ENCODE peak calls at places on chromosomes 5 and 9, in six cellular contexts. Z, G, A, Q, D and W are unnamed samples.

GRCh38 chr5:66113160-66113559 is 30.9 kb upstream of the SREK1 start:
- DNase-seq in Z (peak; percentile 84), G (peak; percentile 64), A (no peak), Q (no peak), D (no peak), W (peak; percentile 62)

GRCh38 chr9:136140966-136141365 is 22.3 kb upstream of the TMEM250 start:
- DNase-seq in Z (no peak), G (no peak), A (no peak), Q (no peak), D (no peak), W (no peak)

GRCh38 chr5:97124335-97124734 is 18.1 kb downstream of the LIX1 start:
- DNase-seq in Z (no peak), G (no peak), A (no peak), Q (no peak), D (no peak), W (peak; percentile 59)

GRCh38 chr9:26262431-26262830 is 584.2 kb upstream of the TUSC1 start:
- DNase-seq in Z (peak; percentile 19), G (no peak), A (no peak), Q (no peak), D (no peak), W (peak; percentile 35)

GRCh38 chr5:160926428-160926827 is 74.4 kb upstream of the ATP10B start:
- DNase-seq in Z (no peak), G (peak; percentile 43), A (no peak), Q (no peak), D (peak; percentile 17), W (no peak)

GRCh38 chr5:151449836-151450235 is 2.4 kb downstream of the SLC36A1 start:
- DNase-seq in Z (no peak), G (no peak), A (no peak), Q (no peak), D (no peak), W (no peak)

GRCh38 chr5:174444791-174445190 is 279.6 kb upstream of the MSX2 start:
- DNase-seq in Z (no peak), G (no peak), A (no peak), Q (no peak), D (no peak), W (no peak)

GRCh38 chr9:129570450-129571297 is 50.2 kb downstream of the C9orf50 start:
- DNase-seq in Z (peak; percentile 97), G (peak; percentile 82), A (peak; percentile 68), Q (no peak), D (no peak), W (peak; percentile 80)

GRCh38 chr5:135365281-135365680 is 33.8 kb downstream of the MACROH2A1 start:
- DNase-seq in Z (no peak), G (no peak), A (no peak), Q (no peak), D (no peak), W (no peak)

GRCh38 chr5:73615085-73615484 is 10.9 kb upstream of the ARHGEF28 start:
- DNase-seq in Z (no peak), G (peak; percentile 87), A (no peak), Q (no peak), D (no peak), W (peak; percentile 92)

GRCh38 chr5:114305402-114306207 is 56.3 kb upstream of the KCNN2 start:
- DNase-seq in Z (peak; percentile 10), G (no peak), A (peak; percentile 55), Q (peak; percentile 46), D (peak; percentile 64), W (peak; percentile 5)

GRCh38 chr5:175246242-175246891 is 197.6 kb downstream of the DRD1 start:
- DNase-seq in Z (peak; percentile 94), G (peak; percentile 70), A (no peak), Q (no peak), D (no peak), W (peak; percentile 72)

GRCh38 chr5:78593465-78593864 is 55.1 kb downstream of the LHFPL2 start:
- DNase-seq in Z (no peak), G (peak; percentile 48), A (no peak), Q (no peak), D (no peak), W (peak; percentile 63)
- H3F3A ChIP-seq in Z (peaks cover 44% of the 10 kb centered on the region), G (peaks cover 51% of the 10 kb centered on the region), A (no peaks in the 10 kb centered on the region), Q (no peaks in the 10 kb centered on the region), D (no peaks in the 10 kb centered on the region), W (peaks cover 5% of the 10 kb centered on the region)

DNA sequence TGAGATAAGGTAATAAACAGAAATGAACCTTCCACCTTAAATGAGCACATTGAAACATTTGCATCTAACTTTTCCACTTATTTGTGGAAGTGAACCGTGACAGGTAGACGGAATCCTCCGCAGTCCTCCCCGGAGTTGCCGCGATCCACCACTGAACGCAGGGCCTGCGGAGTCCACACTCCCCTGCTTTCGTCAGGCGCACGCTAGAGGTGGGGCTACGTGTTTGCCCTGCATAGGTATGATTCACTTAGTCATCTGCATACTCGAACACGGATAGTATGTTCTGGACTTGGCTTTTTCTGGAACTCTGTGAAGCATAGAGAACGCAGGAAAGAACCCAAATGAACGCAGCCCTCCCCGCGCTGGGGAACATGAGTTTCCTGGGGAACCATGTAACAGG is 272.8 kb upstream of the IRX4 start:
- DNase-seq in Z (no peak), G (no peak), A (no peak), Q (no peak), D (no peak), W (no peak)
- H3K4me2 ChIP-seq in Z (no peak overlapping the region), G (no peak overlapping the region), A (no peak overlapping the region), Q (no peak overlapping the region), D (no peak overlapping the region), W (no peak overlapping the region)

GRCh38 chr9:124017929-124018730 is 6.6 kb downstream of the LHX2 start:
- DNase-seq in Z (no peak), G (no peak), A (peak; percentile 81), Q (no peak), D (peak; percentile 69), W (no peak)
- TF ChIP-seq EZH2 in Z (peak; percentile 99), G (no peak), A (no peak), Q (no peak), D (peak; percentile 90), W (no peak)

GRCh38 chr5:112160652-112161391 is 258.3 kb downstream of the EPB41L4A start:
- DNase-seq in Z (peak; percentile 90), G (peak; percentile 71), A (peak; percentile 87), Q (peak; percentile 88), D (peak; percentile 92), W (peak; percentile 90)

GRCh38 chr5:112161392-112161748 is 257.7 kb downstream of the EPB41L4A start:
- DNase-seq in Z (no peak), G (no peak), A (peak; percentile 37), Q (no peak), D (no peak), W (no peak)

GRCh38 chr5:112165897-112166737 is 253.0 kb downstream of the EPB41L4A start:
- DNase-seq in Z (no peak), G (no peak), A (no peak), Q (no peak), D (peak; percentile 92), W (no peak)

GRCh38 chr5:112165399-112165798 is 253.7 kb downstream of the EPB41L4A start:
- DNase-seq in Z (no peak), G (no peak), A (no peak), Q (no peak), D (peak; percentile 18), W (no peak)

DNA sequence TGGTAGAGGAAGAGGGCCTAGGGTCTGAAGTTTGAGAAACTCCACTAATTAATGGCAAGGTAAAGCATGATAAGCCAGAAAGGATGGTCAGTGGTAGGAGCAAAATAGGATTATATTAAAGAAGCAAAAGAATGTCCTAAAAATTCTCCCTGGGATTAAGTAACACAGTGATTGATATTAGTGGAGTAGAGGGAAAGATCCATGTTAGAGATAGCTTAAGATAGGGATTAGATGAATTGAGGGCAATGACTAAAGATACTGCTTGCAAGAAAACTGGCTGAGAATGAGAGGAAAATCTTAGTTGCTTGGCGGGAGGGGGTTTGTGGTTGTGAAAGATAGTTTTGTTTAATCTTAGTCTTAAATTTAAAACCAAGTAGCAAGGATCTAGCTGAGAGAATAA is 255.6 kb downstream of the EPB41L4A start:
- DNase-seq in Z (no peak), G (no peak), A (no peak), Q (no peak), D (no peak), W (no peak)
- H3F3A ChIP-seq in Z (peaks cover 74% of the 10 kb centered on the region), G (peaks cover 63% of the 10 kb centered on the region), A (peaks cover 61% of the 10 kb centered on the region), Q (peaks cover 33% of the 10 kb centered on the region), D (peaks cover 23% of the 10 kb centered on the region), W (peaks cover 5% of the 10 kb centered on the region)

GRCh38 chr5:33992864-33993263 is 8.4 kb upstream of the SLC45A2 start:
- DNase-seq in Z (no peak), G (no peak), A (no peak), Q (no peak), D (no peak), W (no peak)
- H3K4me2 ChIP-seq in Z (no peak overlapping the region), G (no peak overlapping the region), A (no peak overlapping the region), Q (no peak overlapping the region), D (no peak overlapping the region), W (no peak overlapping the region)